ENCODE peak calls at places on chromosomes 12 and 14, in seven cellular contexts. One of them, this sample, is unnamed. For H3K9me3, the result is how much of the 10 kb centered on the place peaks cover.

GRCh38 chr12:105960319-105961076 is 178.3 kb downstream of the NUAK1 start:
- DNase-seq in right lobe of liver: no peak
- DNase-seq in heart right ventricle: no peak
- DNase-seq in left ventricle myocardium inferior: no peak
- DNase-seq in IMR-90: no peak
- DNase-seq in upper lobe of right lung: no peak
- DNase-seq in adrenal gland: no peak
- DNase-seq in this sample: no peak

GRCh38 chr12:132720606-132721005 is 10.0 kb downstream of the PGAM5 start:
- DNase-seq in right lobe of liver: no peak
- DNase-seq in heart right ventricle: no peak
- DNase-seq in left ventricle myocardium inferior: no peak
- DNase-seq in IMR-90: no peak
- DNase-seq in upper lobe of right lung: no peak
- DNase-seq in adrenal gland: no peak
- DNase-seq in this sample: no peak

GRCh38 chr12:27361372-27361771 is 28.7 kb downstream of the BMAL2 start:
- DNase-seq in right lobe of liver: no peak
- DNase-seq in heart right ventricle: no peak
- DNase-seq in left ventricle myocardium inferior: no peak
- DNase-seq in IMR-90: peak
- DNase-seq in upper lobe of right lung: no peak
- DNase-seq in adrenal gland: no peak
- DNase-seq in this sample: no peak

GRCh38 chr12:122001379-122002209 is 20.1 kb upstream of the BCL7A start:
- DNase-seq in right lobe of liver: no peak
- DNase-seq in heart right ventricle: no peak
- DNase-seq in left ventricle myocardium inferior: no peak
- DNase-seq in IMR-90: no peak
- DNase-seq in upper lobe of right lung: no peak
- DNase-seq in adrenal gland: no peak
- DNase-seq in this sample: no peak

GRCh38 chr14:74260525-74261233 is 21.4 kb downstream of the VSX2 start:
- DNase-seq in right lobe of liver: no peak
- DNase-seq in heart right ventricle: no peak
- DNase-seq in left ventricle myocardium inferior: no peak
- DNase-seq in IMR-90: no peak
- DNase-seq in upper lobe of right lung: no peak
- DNase-seq in adrenal gland: no peak
- DNase-seq in this sample: no peak

GRCh38 chr14:92471919-92472318 is 41.7 kb upstream of the RIN3 start:
- DNase-seq in right lobe of liver: no peak
- DNase-seq in heart right ventricle: no peak
- DNase-seq in left ventricle myocardium inferior: no peak
- DNase-seq in IMR-90: peak
- DNase-seq in upper lobe of right lung: no peak
- DNase-seq in adrenal gland: no peak
- DNase-seq in this sample: no peak

GRCh38 chr12:121089813-121090430 is 42.8 kb upstream of the P2RX7 start:
- DNase-seq in right lobe of liver: no peak
- DNase-seq in heart right ventricle: no peak
- DNase-seq in left ventricle myocardium inferior: no peak
- DNase-seq in IMR-90: no peak
- DNase-seq in upper lobe of right lung: no peak
- DNase-seq in adrenal gland: no peak
- DNase-seq in this sample: no peak

GRCh38 chr14:101480022-101480746 is 81.1 kb upstream of the DIO3 start:
- DNase-seq in right lobe of liver: no peak
- DNase-seq in heart right ventricle: no peak
- DNase-seq in left ventricle myocardium inferior: no peak
- DNase-seq in IMR-90: no peak
- DNase-seq in upper lobe of right lung: no peak
- DNase-seq in adrenal gland: peak
- DNase-seq in this sample: no peak

DNA sequence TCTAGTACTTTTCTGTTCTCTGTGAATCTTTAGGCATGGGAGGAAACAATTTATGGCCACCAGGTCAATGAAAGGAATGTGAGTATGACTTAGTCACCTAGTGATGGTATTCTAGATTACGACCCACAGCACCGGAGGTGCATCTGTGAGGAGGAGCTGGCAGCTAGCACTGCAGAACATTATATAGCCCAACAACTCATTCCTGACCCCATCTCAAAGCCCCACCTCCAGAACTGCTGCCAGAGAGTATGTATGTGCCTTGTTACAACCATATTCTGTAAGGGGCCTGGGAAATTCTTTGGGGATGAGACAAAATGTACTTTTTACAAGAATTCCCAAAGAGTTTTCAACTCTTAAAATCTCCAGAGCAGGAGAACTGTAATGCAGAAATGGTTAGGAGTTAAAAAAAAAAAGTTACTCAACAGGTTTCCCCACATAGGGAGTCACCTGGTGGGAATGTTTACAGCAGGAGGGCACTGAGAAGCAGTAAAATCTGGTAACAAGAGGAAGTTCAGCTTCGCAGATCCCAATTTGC is 34.9 kb upstream of the CERS5 start:
- DNase-seq in right lobe of liver: no peak
- DNase-seq in heart right ventricle: no peak
- DNase-seq in left ventricle myocardium inferior: no peak
- DNase-seq in IMR-90: peak
- DNase-seq in upper lobe of right lung: no peak
- DNase-seq in adrenal gland: no peak
- DNase-seq in this sample: no peak
- H3K27ac ChIP-seq in right lobe of liver: no peak
- H3K27ac ChIP-seq in heart right ventricle: no peak
- H3K27ac ChIP-seq in left ventricle myocardium inferior: no peak
- H3K27ac ChIP-seq in IMR-90: peak
- H3K27ac ChIP-seq in upper lobe of right lung: no peak
- H3K27ac ChIP-seq in adrenal gland: no peak
- H3K27ac ChIP-seq in this sample: no peak

GRCh38 chr14:104217486-104218360 is 79.3 kb downstream of the KIF26A start:
- DNase-seq in right lobe of liver: peak
- DNase-seq in heart right ventricle: no peak
- DNase-seq in left ventricle myocardium inferior: peak
- DNase-seq in IMR-90: no peak
- DNase-seq in upper lobe of right lung: peak
- DNase-seq in adrenal gland: no peak
- DNase-seq in this sample: peak
- H3K9me3 ChIP-seq in right lobe of liver: under half
- H3K9me3 ChIP-seq in heart right ventricle: under half
- H3K9me3 ChIP-seq in left ventricle myocardium inferior: under half
- H3K9me3 ChIP-seq in IMR-90: under half
- H3K9me3 ChIP-seq in upper lobe of right lung: under half
- H3K9me3 ChIP-seq in adrenal gland: under half
- H3K9me3 ChIP-seq in this sample: under half

GRCh38 chr14:100386846-100387245 is 63.7 kb downstream of the SLC25A47 start:
- DNase-seq in right lobe of liver: no peak
- DNase-seq in heart right ventricle: no peak
- DNase-seq in left ventricle myocardium inferior: no peak
- DNase-seq in IMR-90: no peak
- DNase-seq in upper lobe of right lung: no peak
- DNase-seq in adrenal gland: no peak
- DNase-seq in this sample: no peak

GRCh38 chr14:100387450-100387849 is 64.3 kb downstream of the SLC25A47 start:
- DNase-seq in right lobe of liver: no peak
- DNase-seq in heart right ventricle: no peak
- DNase-seq in left ventricle myocardium inferior: no peak
- DNase-seq in IMR-90: no peak
- DNase-seq in upper lobe of right lung: no peak
- DNase-seq in adrenal gland: no peak
- DNase-seq in this sample: no peak

GRCh38 chr14:100389497-100390104 is 66.5 kb downstream of the SLC25A47 start:
- DNase-seq in right lobe of liver: peak
- DNase-seq in heart right ventricle: no peak
- DNase-seq in left ventricle myocardium inferior: no peak
- DNase-seq in IMR-90: no peak
- DNase-seq in upper lobe of right lung: no peak
- DNase-seq in adrenal gland: no peak
- DNase-seq in this sample: no peak

GRCh38 chr14:100386121-100386520 is 63.0 kb downstream of the SLC25A47 start:
- DNase-seq in right lobe of liver: no peak
- DNase-seq in heart right ventricle: no peak
- DNase-seq in left ventricle myocardium inferior: no peak
- DNase-seq in IMR-90: peak
- DNase-seq in upper lobe of right lung: no peak
- DNase-seq in adrenal gland: no peak
- DNase-seq in this sample: no peak

DNA sequence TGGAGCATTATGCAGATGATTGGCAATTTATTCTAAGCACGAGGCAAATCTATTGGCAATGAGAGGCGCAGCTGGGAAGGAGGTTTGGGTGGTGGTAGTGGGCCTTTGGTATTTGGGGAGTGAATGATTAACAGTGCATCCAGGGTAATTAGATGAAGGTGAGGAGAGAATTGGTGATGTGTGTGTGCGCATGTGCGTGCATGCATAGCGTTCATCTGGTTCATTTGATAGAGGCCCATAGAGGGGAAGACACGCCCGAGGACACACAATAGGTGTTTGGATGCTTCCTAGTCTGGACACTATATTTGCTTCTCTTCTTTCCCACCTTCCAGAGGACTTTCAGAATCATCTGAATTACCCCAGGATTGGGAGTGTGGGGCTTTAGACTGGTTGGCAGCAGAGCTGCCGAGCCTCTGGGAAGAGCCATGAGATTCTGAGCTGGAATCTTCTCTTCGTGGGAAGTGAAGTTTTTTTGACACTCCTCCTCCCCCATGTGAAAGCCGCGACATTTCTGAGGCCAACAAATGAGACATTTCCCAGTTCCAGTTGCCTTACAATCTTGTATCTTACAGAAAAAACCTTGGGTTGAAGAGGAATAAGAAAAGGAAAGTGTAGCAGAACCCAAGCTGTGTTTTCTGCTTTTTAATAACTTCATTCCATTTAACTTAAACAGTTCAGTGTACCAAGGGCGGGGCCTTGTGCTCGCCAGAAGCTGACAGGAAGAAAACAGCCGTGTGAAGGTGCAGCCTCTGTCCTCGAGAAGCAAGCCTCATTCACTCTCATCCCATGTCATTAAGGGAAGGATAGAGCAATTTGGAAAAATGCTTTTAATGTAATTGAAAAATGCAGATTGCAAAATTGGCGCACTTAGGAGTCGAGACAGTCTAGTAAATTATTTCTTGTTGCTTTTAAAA is 65.3 kb downstream of the SLC25A47 start:
- DNase-seq in right lobe of liver: no peak
- DNase-seq in heart right ventricle: no peak
- DNase-seq in left ventricle myocardium inferior: no peak
- DNase-seq in IMR-90: no peak
- DNase-seq in upper lobe of right lung: no peak
- DNase-seq in adrenal gland: no peak
- DNase-seq in this sample: no peak
- H3K27ac ChIP-seq in right lobe of liver: no peak
- H3K27ac ChIP-seq in heart right ventricle: no peak
- H3K27ac ChIP-seq in left ventricle myocardium inferior: no peak
- H3K27ac ChIP-seq in IMR-90: no peak
- H3K27ac ChIP-seq in upper lobe of right lung: no peak
- H3K27ac ChIP-seq in adrenal gland: no peak
- H3K27ac ChIP-seq in this sample: no peak

GRCh38 chr12:124470806-124471205 is 96.6 kb downstream of the NCOR2 start:
- DNase-seq in right lobe of liver: no peak
- DNase-seq in heart right ventricle: no peak
- DNase-seq in left ventricle myocardium inferior: no peak
- DNase-seq in IMR-90: no peak
- DNase-seq in upper lobe of right lung: no peak
- DNase-seq in adrenal gland: no peak
- DNase-seq in this sample: peak

GRCh38 chr12:124470139-124470538 is 97.3 kb downstream of the NCOR2 start:
- DNase-seq in right lobe of liver: no peak
- DNase-seq in heart right ventricle: no peak
- DNase-seq in left ventricle myocardium inferior: no peak
- DNase-seq in IMR-90: no peak
- DNase-seq in upper lobe of right lung: no peak
- DNase-seq in adrenal gland: no peak
- DNase-seq in this sample: no peak

GRCh38 chr12:124472690-124473279 is 94.6 kb downstream of the NCOR2 start:
- DNase-seq in right lobe of liver: no peak
- DNase-seq in heart right ventricle: no peak
- DNase-seq in left ventricle myocardium inferior: no peak
- DNase-seq in IMR-90: no peak
- DNase-seq in upper lobe of right lung: no peak
- DNase-seq in adrenal gland: no peak
- DNase-seq in this sample: peak

GRCh38 chr12:124469193-124469888 is 98.1 kb downstream of the NCOR2 start:
- DNase-seq in right lobe of liver: no peak
- DNase-seq in heart right ventricle: no peak
- DNase-seq in left ventricle myocardium inferior: no peak
- DNase-seq in IMR-90: no peak
- DNase-seq in upper lobe of right lung: no peak
- DNase-seq in adrenal gland: no peak
- DNase-seq in this sample: peak

DNA sequence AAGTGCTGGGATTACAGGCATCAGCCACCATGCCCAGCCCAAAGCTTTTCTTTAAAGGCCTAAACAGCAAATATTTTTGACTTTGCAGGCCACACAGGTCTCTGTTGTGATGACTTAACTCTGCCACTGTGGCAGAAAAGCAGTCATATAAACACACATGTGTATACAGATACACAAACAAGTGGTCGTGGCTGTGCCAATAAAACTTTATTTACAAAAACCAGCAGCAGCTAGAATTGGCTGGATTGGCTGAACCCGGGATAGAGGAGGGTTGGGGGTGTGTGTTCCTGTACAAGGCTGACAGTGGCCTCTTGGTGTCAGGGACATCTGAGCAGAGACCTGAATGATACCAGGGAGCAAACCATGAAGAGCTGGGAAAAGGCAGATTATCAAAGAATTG is 95.6 kb downstream of the NCOR2 start:
- DNase-seq in right lobe of liver: no peak
- DNase-seq in heart right ventricle: no peak
- DNase-seq in left ventricle myocardium inferior: no peak
- DNase-seq in IMR-90: no peak
- DNase-seq in upper lobe of right lung: no peak
- DNase-seq in adrenal gland: no peak
- DNase-seq in this sample: no peak
- H3K9me3 ChIP-seq in right lobe of liver: under half
- H3K9me3 ChIP-seq in heart right ventricle: under half
- H3K9me3 ChIP-seq in left ventricle myocardium inferior: under half
- H3K9me3 ChIP-seq in IMR-90: under half
- H3K9me3 ChIP-seq in upper lobe of right lung: under half
- H3K9me3 ChIP-seq in adrenal gland: under half
- H3K9me3 ChIP-seq in this sample: under half

DNA sequence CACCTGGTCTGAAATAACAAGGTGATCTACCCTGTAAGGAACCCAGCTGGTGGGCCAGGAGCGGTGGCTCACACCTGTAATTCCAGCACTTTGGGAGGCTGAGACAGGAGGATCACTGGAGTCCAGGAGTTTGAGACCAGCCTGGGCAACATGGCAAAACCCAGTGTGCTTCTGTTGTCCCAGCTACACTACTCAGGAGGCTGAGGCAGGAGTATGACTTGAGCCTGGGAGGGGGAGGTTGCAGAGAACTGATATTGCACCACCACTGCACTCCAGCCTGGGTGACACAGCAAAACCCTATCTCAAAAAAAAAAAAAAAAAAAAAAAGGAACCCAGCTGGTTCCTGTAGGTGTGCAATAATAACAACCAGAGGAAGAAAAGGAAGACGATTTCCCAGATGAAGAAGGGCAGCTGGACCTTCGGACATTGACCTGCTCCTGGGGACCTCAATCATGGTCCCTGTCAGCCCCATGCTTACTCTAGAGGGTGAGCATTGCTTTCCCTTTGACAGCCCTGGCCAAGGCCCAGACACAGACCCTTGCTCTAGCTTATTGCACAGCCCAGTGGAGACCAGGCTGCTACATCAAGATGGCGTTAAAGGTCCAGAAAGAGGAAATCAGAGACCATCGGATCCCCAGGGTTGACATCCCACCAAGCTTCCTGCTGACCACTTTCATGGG is 5.4 kb downstream of the FOS start:
- DNase-seq in right lobe of liver: no peak
- DNase-seq in heart right ventricle: no peak
- DNase-seq in left ventricle myocardium inferior: no peak
- DNase-seq in IMR-90: peak
- DNase-seq in upper lobe of right lung: peak
- DNase-seq in adrenal gland: peak
- DNase-seq in this sample: peak
- H3K27ac ChIP-seq in right lobe of liver: no peak
- H3K27ac ChIP-seq in heart right ventricle: peak
- H3K27ac ChIP-seq in left ventricle myocardium inferior: peak
- H3K27ac ChIP-seq in IMR-90: no peak
- H3K27ac ChIP-seq in upper lobe of right lung: peak
- H3K27ac ChIP-seq in adrenal gland: peak
- H3K27ac ChIP-seq in this sample: no peak

This sample was measured in right cardiac atrium.